ENCODE peak calls at places on chromosomes 7 and 10, in ten cellular contexts. J, Y, H, U, C, L, K, R, A and X are unnamed samples.

GRCh38 chr7:12052211-12052610 is 158.9 kb upstream of the TMEM106B start:
- DNase-seq in R (no peak), L (no peak), J (no peak), A (no peak), K (no peak), C (no peak), Y (no peak), U (no peak), H (no peak), X (peak)

GRCh38 chr7:76506081-76506440 is 4.3 kb upstream of the UPK3B start:
- DNase-seq in L (no peak), C (no peak), K (no peak), H (no peak), J (no peak), Y (no peak), U (peak), A (no peak), R (no peak), X (no peak)

GRCh38 chr7:129187681-129188371 is 607 bp upstream of the SMO start:
- DNase-seq in R (no peak), K (no peak), C (no peak), H (no peak), A (no peak), Y (no peak), L (no peak), J (no peak), U (no peak), X (no peak)

GRCh38 chr10:71312220-71312619 is 6.8 kb upstream of the SLC29A3 start:
- DNase-seq in L (no peak), H (no peak), K (no peak), Y (no peak), U (no peak), J (no peak), A (no peak), R (no peak), C (no peak), X (no peak)

GRCh38 chr7:5541087-5541992 is 117.7 kb upstream of the TNRC18 start:
- DNase-seq in Y (no peak), L (no peak), K (no peak), U (no peak), A (no peak), H (no peak), C (no peak), J (no peak), R (no peak), X (no peak)

GRCh38 chr7:1545417-1546246 is 10.4 kb downstream of the TMEM184A start:
- DNase-seq in J (no peak), U (no peak), K (no peak), Y (no peak), H (no peak), A (no peak), L (no peak), R (no peak), C (no peak), X (no peak)

GRCh38 chr10:34758447-34758996 is 56.6 kb downstream of the PARD3 start:
- DNase-seq in L (peak), C (peak), Y (peak), K (no peak), A (no peak), H (no peak), U (peak), R (peak), J (peak), X (peak)

GRCh38 chr7:826230-826905 is 5.9 kb upstream of the SUN1 start:
- DNase-seq in A (no peak), L (no peak), U (no peak), J (no peak), H (no peak), K (no peak), Y (no peak), C (no peak), R (peak), X (no peak)

GRCh38 chr10:112209534-112210200 is 26.1 kb upstream of the GPAM start:
- DNase-seq in C (no peak), A (no peak), U (peak), J (no peak), K (no peak), R (peak), L (no peak), H (no peak), Y (no peak), X (no peak)

GRCh38 chr7:135710417-135711138 is 17.4 kb downstream of the SLC13A4 start:
- DNase-seq in C (no peak), L (no peak), K (no peak), Y (no peak), H (no peak), R (no peak), J (no peak), U (peak), A (no peak), X (no peak)

GRCh38 chr7:93921607-93922446 is at the start of gene GNG11:
- DNase-seq in R (peak), A (peak), L (no peak), U (peak), K (peak), H (peak), Y (no peak), C (no peak), J (no peak), X (peak)

GRCh38 chr10:106958591-106959328 is 205.7 kb downstream of the SORCS1 start:
- DNase-seq in C (no peak), Y (no peak), U (no peak), R (no peak), J (no peak), A (no peak), L (no peak), H (no peak), K (no peak), X (no peak)

GRCh38 chr10:71061472-71061871 is 150.9 kb upstream of the UNC5B start:
- DNase-seq in K (no peak), Y (no peak), A (no peak), U (no peak), J (no peak), L (no peak), C (no peak), H (no peak), R (no peak), X (no peak)

GRCh38 chr7:151769189-151769821 is 107.6 kb downstream of the PRKAG2 start:
- DNase-seq in Y (no peak), C (peak), J (no peak), L (no peak), R (no peak), U (no peak), H (no peak), A (no peak), K (no peak), X (no peak)

GRCh38 chr10:34111179-34111578 is 703.9 kb downstream of the PARD3 start:
- DNase-seq in A (no peak), C (no peak), K (no peak), J (no peak), H (no peak), Y (no peak), L (no peak), U (no peak), R (no peak), X (no peak)

GRCh38 chr10:27030060-27030459 is 70.2 kb downstream of the ANKRD26 start:
- DNase-seq in U (no peak), C (no peak), L (no peak), H (no peak), Y (no peak), A (no peak), J (peak), K (no peak), R (no peak), X (no peak)

GRCh38 chr7:38975944-38976392 is 1.7 kb upstream of the POU6F2 start:
- DNase-seq in H (no peak), C (no peak), R (no peak), J (no peak), U (peak), Y (no peak), A (no peak), K (no peak), L (no peak), X (no peak)
- H3K4me3 ChIP-seq in H (peak), C (no peak), R (no peak), J (peak), U (peak), Y (no peak), A (no peak), K (peak), L (peak), X (no peak)

DNA sequence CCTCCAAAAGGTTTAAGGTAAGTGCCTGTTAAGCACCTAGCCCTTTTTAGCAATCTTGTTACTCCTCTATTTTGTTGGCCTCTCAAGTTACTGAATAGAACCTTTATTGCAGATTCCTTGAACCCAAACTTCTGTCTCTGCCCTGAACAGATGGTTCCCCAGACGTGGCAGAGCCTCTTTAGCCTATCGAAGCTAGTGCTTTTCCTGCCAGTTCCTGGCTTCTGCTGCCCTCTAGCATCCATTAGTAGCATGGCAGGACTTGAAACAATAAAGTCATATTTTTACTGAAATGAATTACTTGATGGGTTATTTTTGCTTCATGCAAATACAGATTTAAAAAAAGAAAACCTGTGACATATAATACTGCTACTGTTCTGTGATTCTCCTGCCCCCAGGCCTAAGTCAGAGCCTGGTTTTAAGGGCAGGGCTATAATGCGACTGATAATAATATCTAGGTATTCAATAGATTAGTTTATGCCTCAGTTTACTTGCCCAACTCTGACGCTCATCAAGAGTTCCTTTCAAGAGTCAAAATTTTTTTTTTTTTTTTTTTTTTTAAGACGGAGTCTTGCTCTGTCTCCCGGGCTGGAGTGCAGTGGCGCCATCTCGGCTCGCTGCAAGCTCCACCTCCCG is 84.3 kb upstream of the PHF14 start:
- DNase-seq in R (peak), L (peak), Y (peak), C (no peak), J (peak), U (peak), A (peak), H (no peak), K (peak), X (peak)
- TF ChIP-seq CTCF in R (peak), L (peak), Y (peak), C (peak), J (peak), U (peak), A (peak), H (no peak), K (no peak), X (peak)

DNA sequence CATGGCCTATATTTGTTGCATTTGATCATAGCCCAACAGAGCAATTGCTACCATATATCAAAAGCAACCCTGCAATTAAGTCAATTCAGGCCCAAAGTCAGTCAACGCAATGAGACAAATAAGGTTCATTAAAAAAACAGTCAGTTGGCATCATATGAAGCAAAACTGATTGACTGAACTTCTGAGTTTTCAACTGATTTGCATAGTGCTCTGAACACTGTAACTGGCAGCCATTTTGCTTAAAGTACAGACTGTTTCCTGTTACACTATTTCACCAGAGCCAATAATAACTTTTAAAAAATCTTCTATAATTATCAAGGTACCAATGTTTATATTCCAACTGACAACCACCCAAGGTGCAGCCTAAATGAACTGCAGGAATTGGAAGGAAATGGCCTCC is 68.4 kb upstream of the RAPGEF5 start:
- DNase-seq in Y (no peak), C (no peak), L (no peak), K (no peak), R (no peak), J (no peak), A (no peak), U (no peak), H (no peak), X (no peak)
- H3K4me3 ChIP-seq in Y (no peak), C (no peak), L (no peak), K (no peak), R (no peak), J (no peak), A (no peak), U (no peak), H (no peak), X (no peak)

GRCh38 chr10:50417486-50417905 is 166.2 kb upstream of the ASAH2 start:
- DNase-seq in H (no peak), K (no peak), C (no peak), A (no peak), U (no peak), J (no peak), Y (no peak), L (no peak), R (peak), X (peak)

GRCh38 chr10:50415292-50415691 is 164.0 kb upstream of the ASAH2 start:
- DNase-seq in C (no peak), R (no peak), L (no peak), H (no peak), K (no peak), A (no peak), J (no peak), U (no peak), Y (no peak), X (no peak)

GRCh38 chr10:50417906-50418697 is 166.8 kb upstream of the ASAH2 start:
- DNase-seq in J (peak), Y (no peak), K (peak), R (peak), A (peak), H (no peak), U (peak), C (peak), L (peak), X (peak)

GRCh38 chr10:50416885-50417284 is 165.6 kb upstream of the ASAH2 start:
- DNase-seq in J (no peak), K (no peak), R (no peak), H (no peak), C (no peak), Y (no peak), U (no peak), L (no peak), A (no peak), X (no peak)

GRCh38 chr10:50416181-50416824 is 165.0 kb upstream of the ASAH2 start:
- DNase-seq in K (no peak), H (no peak), L (no peak), C (no peak), A (no peak), R (peak), Y (no peak), U (no peak), J (no peak), X (peak)
- TF ChIP-seq CTCF in K (no peak), H (no peak), L (no peak), C (no peak), A (no peak), R (peak), Y (no peak), U (no peak), J (peak), X (peak)

DNA sequence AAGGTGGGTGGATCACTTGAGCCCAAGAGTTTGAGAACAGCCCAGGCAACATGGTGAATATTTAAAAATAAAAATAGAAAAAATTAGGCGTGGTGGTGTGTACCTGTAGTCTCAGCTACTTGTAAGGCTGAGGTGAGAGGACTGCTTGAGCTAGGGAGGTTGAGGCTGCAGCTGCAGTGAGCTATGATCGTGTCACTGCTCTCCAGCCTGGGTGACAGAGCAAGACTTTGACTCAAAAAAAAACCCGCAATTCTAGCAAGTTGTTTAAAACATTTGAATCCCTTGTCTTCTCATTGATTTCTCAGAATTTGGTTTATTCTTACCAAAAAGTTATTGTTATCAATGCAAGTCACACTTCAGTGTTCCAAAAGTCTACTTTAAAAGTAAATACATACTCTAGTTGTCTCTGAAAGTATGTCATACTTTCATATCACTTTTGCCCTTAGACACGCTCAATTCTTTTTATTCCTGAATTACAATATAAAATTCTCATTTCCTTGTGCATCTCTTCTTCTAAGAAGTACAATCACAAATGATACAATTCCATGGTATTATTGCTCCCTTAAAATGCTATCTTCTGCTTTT is 6.3 kb downstream of the EPC1 start:
- DNase-seq in C (no peak), L (no peak), U (no peak), J (no peak), K (no peak), H (no peak), A (no peak), Y (no peak), R (no peak), X (no peak)
- H3K4me3 ChIP-seq in C (no peak), L (no peak), U (no peak), J (no peak), K (no peak), H (no peak), A (no peak), Y (no peak), R (no peak), X (no peak)

GRCh38 chr10:117710181-117710798 is 167.7 kb downstream of the EMX2 start:
- DNase-seq in H (no peak), A (no peak), K (no peak), J (no peak), C (no peak), U (no peak), Y (no peak), L (no peak), R (no peak), X (no peak)
- TF ChIP-seq CTCF in H (no peak), A (no peak), K (no peak), J (no peak), C (peak), U (no peak), Y (peak), L (no peak), R (peak), X (no peak)

GRCh38 chr7:97733276-97734206 is 1.7 kb downstream of the TAC1 start:
- DNase-seq in U (peak), C (no peak), Y (no peak), A (no peak), K (no peak), J (no peak), L (no peak), R (no peak), H (no peak), X (no peak)
- H3K4me3 ChIP-seq in U (peak), C (no peak), Y (no peak), A (peak), K (peak), J (peak), L (no peak), R (no peak), H (peak), X (no peak)

GRCh38 chr10:22573820-22574569 is 140.4 kb downstream of the PIP4K2A start:
- DNase-seq in H (no peak), K (no peak), R (peak), A (no peak), U (no peak), J (no peak), C (no peak), L (no peak), Y (no peak), X (peak)
- TF ChIP-seq CTCF in H (no peak), K (no peak), R (peak), A (peak), U (peak), J (peak), C (peak), L (peak), Y (peak), X (peak)

GRCh38 chr10:78867555-78867939 is 201.2 kb upstream of the ZMIZ1 start:
- DNase-seq in R (no peak), H (no peak), L (no peak), U (no peak), Y (no peak), K (no peak), A (no peak), C (no peak), J (no peak), X (no peak)
- H3K4me3 ChIP-seq in R (no peak), H (no peak), L (no peak), U (no peak), Y (no peak), K (no peak), A (no peak), C (no peak), J (no peak), X (no peak)